ENCODE peak calls at places on chromosomes 4 and X, in six cellular contexts. P, F, O, E, D and A are unnamed samples.

GRCh38 chr4:26860157-26860921 is at the start of gene STIM2:
- DNase-seq in E (peak; percentile 91), O (peak; percentile 93), D (peak; percentile 49), F (peak; percentile 99), P (peak; percentile 98), A (peak; percentile 83)

GRCh38 chrX:82161195-82161594 is 959.3 kb downstream of the SH3BGRL start:
- DNase-seq in D (no peak), F (no peak), E (no peak), O (no peak), P (no peak), A (no peak)

GRCh38 chrX:49155900-49156837 is 6.4 kb upstream of the MAGIX start:
- DNase-seq in D (no peak), P (peak; percentile 76), F (peak; percentile 81), O (no peak), E (peak; percentile 79), A (peak; percentile 54)

GRCh38 chr4:121869841-121870822 is at the start of gene BBS7:
- DNase-seq in P (peak; percentile 96), D (peak; percentile 46), O (peak; percentile 85), E (peak; percentile 98), F (peak; percentile 99), A (peak; percentile 77)

GRCh38 chr4:138602664-138603063 is 360.5 kb upstream of the SLC7A11 start:
- DNase-seq in D (no peak), P (no peak), F (no peak), E (no peak), O (no peak), A (no peak)

GRCh38 chrX:37287741-37288424 is 61.3 kb upstream of the PRRG1 start:
- DNase-seq in P (no peak), E (no peak), F (no peak), O (no peak), D (no peak), A (peak; percentile 8)

GRCh38 chrX:5415738-5416137 is 812.9 kb downstream of the NLGN4X start:
- DNase-seq in D (no peak), P (no peak), E (no peak), O (no peak), F (no peak), A (no peak)

GRCh38 chrX:136186023-136186413 is 38.7 kb downstream of the FHL1 start:
- DNase-seq in O (no peak), F (no peak), D (no peak), E (no peak), P (no peak), A (no peak)

GRCh38 chr4:42371306-42372063 is 25.8 kb upstream of the SHISA3 start:
- DNase-seq in P (no peak), D (no peak), F (peak; percentile 79), E (no peak), O (peak; percentile 24), A (peak; percentile 46)

GRCh38 chr4:145920205-145920604 is 18.4 kb downstream of the ZNF827 start:
- DNase-seq in P (no peak), F (peak; percentile 65), D (peak; percentile 68), E (no peak), O (peak; percentile 70), A (no peak)

GRCh38 chrX:102516314-102516936 is at the start of gene TMSB15A:
- DNase-seq in O (no peak), P (no peak), F (peak; percentile 31), D (no peak), E (peak; percentile 42), A (no peak)
- H3K4me3 ChIP-seq in O (peak within 1 kb of the TSS; percentile 68), P (no peak within 1 kb of the TSS), F (peak within 1 kb of the TSS; percentile 10), D (peak within 1 kb of the TSS; percentile 25), E (peak within 1 kb of the TSS; percentile 40), A (peak within 1 kb of the TSS; percentile 50)

GRCh38 chr4:168553714-168554370 is 57.0 kb downstream of the PALLD start:
- DNase-seq in F (peak; percentile 85), D (no peak), P (no peak), E (no peak), O (no peak), A (no peak)

GRCh38 chr4:168551945-168552695 is 55.3 kb downstream of the PALLD start:
- DNase-seq in F (peak; percentile 61), O (no peak), E (no peak), D (no peak), P (no peak), A (no peak)

GRCh38 chr4:168551211-168551610 is 54.4 kb downstream of the PALLD start:
- DNase-seq in F (no peak), D (peak; percentile 45), P (no peak), E (no peak), O (peak; percentile 55), A (no peak)

GRCh38 chr4:168549145-168549544 is 52.3 kb downstream of the PALLD start:
- DNase-seq in O (no peak), D (no peak), P (no peak), E (no peak), F (no peak), A (no peak)

DNA sequence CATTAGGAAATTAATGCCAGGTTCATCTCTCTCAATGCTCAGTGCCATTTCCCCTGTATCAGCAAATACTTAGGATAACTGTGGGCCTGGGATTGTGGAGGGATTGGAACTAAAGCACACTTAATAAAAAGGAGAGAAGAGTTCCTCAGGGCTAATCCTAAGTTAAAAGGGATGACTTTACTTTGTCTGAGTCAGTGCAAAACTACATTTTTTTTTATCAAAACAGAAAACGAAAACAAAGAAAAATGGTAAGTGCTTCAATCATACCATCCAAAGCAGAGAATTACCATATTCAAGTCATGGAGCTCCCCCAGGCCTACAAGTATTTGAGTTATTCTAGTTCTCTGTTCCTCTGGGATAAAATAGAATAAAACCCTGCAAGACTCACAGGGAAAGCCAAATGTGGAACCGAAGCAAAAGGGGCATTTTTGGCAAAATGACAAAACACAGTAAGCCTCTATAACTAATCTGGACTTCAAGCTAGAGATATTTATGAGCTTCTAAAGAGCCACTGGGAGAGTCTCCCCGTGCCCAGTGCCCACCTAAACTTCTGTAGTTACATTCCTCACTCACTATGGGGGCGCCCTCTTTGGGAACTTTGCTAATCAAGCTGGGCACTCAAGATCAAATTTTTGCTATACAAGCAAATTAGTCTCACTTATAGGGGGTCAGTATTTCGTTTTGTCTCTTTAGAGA is 53.4 kb downstream of the PALLD start:
- DNase-seq in O (no peak), P (no peak), F (no peak), D (no peak), E (no peak), A (no peak)
- TF ChIP-seq CTCF in O (no peak), P (no peak), F (no peak), D (no peak), E (no peak), A (no peak)

DNA sequence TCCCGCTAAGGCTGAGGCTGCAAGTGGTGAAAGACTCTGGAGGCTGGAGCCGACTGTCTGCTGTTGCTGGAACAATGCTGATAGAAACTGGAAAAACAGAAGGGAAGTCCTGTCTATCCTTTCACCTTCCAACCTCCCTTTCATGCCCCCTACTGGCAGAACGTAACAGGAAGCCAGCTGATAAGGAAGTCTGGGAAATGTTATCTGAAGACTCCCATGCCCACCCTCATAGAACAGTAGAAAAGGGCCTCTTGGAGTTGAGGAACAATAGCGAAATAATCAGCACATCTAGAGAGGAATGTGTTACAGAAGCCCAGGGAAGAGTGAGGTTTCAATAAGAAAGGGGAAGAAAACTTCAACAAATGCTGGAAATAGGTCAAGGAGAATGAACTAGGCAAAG is 117.1 kb upstream of the DKK2 start:
- DNase-seq in P (no peak), F (peak; percentile 56), O (no peak), D (no peak), E (no peak), A (no peak)
- H3K4me3 ChIP-seq in P (no peak overlapping the region), F (no peak overlapping the region), O (no peak overlapping the region), D (no peak overlapping the region), E (no peak overlapping the region), A (no peak overlapping the region)

DNA sequence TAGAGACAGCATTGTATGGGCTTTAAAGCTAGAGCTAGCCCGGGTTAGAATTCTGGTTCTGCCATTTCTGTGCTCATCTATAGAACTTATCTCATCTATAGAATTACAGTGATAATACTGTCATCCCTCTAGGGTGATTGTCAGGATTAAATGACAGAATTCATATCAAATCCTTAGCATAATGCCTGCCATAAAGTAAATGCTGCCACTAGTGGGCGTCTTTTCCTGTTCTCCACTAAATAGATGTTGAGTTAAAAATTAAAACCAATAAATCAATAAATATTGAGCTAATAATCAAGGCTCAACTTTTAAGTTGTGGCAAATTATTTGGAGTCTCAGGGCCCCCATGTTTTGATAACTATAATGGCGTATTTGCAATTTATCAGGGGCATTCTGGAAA is 19.7 kb downstream of the GRIA3 start:
- DNase-seq in D (no peak), F (no peak), O (no peak), P (no peak), E (no peak), A (no peak)
- TF ChIP-seq CTCF in D (no peak), F (no peak), O (no peak), P (peak; percentile 44), E (no peak), A (no peak)

GRCh38 chr4:1047976-1048780 is 36.8 kb downstream of the FGFRL1 start:
- DNase-seq in F (no peak), E (no peak), P (no peak), D (no peak), O (no peak), A (no peak)
- H3K4me3 ChIP-seq in F (no peak overlapping the region), E (no peak overlapping the region), P (no peak overlapping the region), D (no peak overlapping the region), O (no peak overlapping the region), A (no peak overlapping the region)

GRCh38 chrX:154044045-154044444 is 24.3 kb upstream of the IRAK1 start:
- DNase-seq in O (no peak), F (no peak), D (no peak), E (no peak), P (no peak), A (no peak)
- TF ChIP-seq CTCF in O (no peak), F (no peak), D (no peak), E (no peak), P (no peak), A (no peak)